ENCODE peak calls at places on chromosome 19, in four cellular contexts. X is PC-3, D is GM19239, O is RWPE1. Y is an unnamed sample.

GRCh38 chr19:21314676-21315075 is 14.5 kb downstream of the ZNF708 start:
- DNase-seq in X (no peak), D (no peak), O (no peak), Y (no peak)

GRCh38 chr19:21922276-21922675 is 86.3 kb upstream of the ZNF43 start:
- DNase-seq in X (no peak), D (no peak), O (no peak), Y (no peak)

GRCh38 chr19:51097796-51098195 is 10.4 kb downstream of the CTU1 start:
- DNase-seq in X (no peak), D (no peak), O (no peak), Y (no peak)

GRCh38 chr19:48836089-48837017 is at the start of gene HSD17B14:
- DNase-seq in X (peak; percentile 41), D (no peak), O (no peak), Y (no peak)

GRCh38 chr19:642755-643727 is 3.4 kb downstream of the FGF22 start:
- DNase-seq in X (no peak), D (no peak), O (no peak), Y (no peak)

GRCh38 chr19:13770013-13770635 is 4.1 kb upstream of the C19orf53 start:
- DNase-seq in X (no peak), D (no peak), O (no peak), Y (no peak)

GRCh38 chr19:11479470-11480080 is 1.3 kb downstream of the ELAVL3 start:
- DNase-seq in X (no peak), D (no peak), O (peak; percentile 45), Y (no peak)

GRCh38 chr19:33040994-33041827 is 23.5 kb downstream of the RHPN2 start:
- DNase-seq in X (peak; percentile 96), D (no peak), O (peak; percentile 70), Y (peak; percentile 87)

GRCh38 chr19:16141043-16141442 is 2.4 kb upstream of the HSH2D start:
- DNase-seq in X (no peak), D (peak; percentile 39), O (no peak), Y (no peak)

GRCh38 chr19:50549927-50550593 is 18.2 kb downstream of the LRRC4B start:
- DNase-seq in X (no peak), D (no peak), O (no peak), Y (no peak)

GRCh38 chr19:48390188-48391099 is 907 bp downstream of the KDELR1 start:
- DNase-seq in X (no peak), D (peak; percentile 52), O (peak; percentile 46), Y (no peak)

GRCh38 chr19:45250832-45251451 is at the start of gene MARK4:
- DNase-seq in X (peak; percentile 54), D (peak; percentile 94), O (peak; percentile 89), Y (peak; percentile 46)

GRCh38 chr19:54190942-54191670 is at the start of gene TSEN34:
- DNase-seq in X (peak; percentile 92), D (no peak), O (peak; percentile 72), Y (no peak)

GRCh38 chr19:31491246-31491645 is 142.0 kb upstream of the TSHZ3 start:
- DNase-seq in X (no peak), D (no peak), O (no peak), Y (no peak)

GRCh38 chr19:40688987-40689338 is 1.5 kb downstream of the NUMBL start:
- DNase-seq in X (no peak), D (no peak), O (no peak), Y (peak; percentile 7)

GRCh38 chr19:33740811-33741396 is 55.8 kb upstream of the KCTD15 start:
- DNase-seq in X (peak; percentile 45), D (no peak), O (peak; percentile 51), Y (peak; percentile 5)

GRCh38 chr19:18629166-18630088 is 7.4 kb upstream of the KLHL26 start:
- DNase-seq in X (no peak), D (no peak), O (no peak), Y (no peak)

GRCh38 chr19:22945560-22945959 is 57.4 kb downstream of the ZNF728 start:
- DNase-seq in X (no peak), D (no peak), O (no peak), Y (no peak)

GRCh38 chr19:6238643-6239281 is 41.0 kb downstream of the MLLT1 start:
- DNase-seq in X (peak; percentile 46), D (no peak), O (peak; percentile 46), Y (peak; percentile 39)

GRCh38 chr19:29771708-29772415 is 39.9 kb upstream of the CCNE1 start:
- DNase-seq in X (peak; percentile 46), D (peak; percentile 28), O (peak; percentile 63), Y (peak; percentile 18)

GRCh38 chr19:35051796-35052195 is 10.3 kb downstream of the HPN start:
- DNase-seq in X (no peak), D (no peak), O (no peak), Y (no peak)

Y was measured in bronchial epithelial cell.